ENCODE peak calls at places on chromosomes 3 and 15, in five cellular contexts. D is psoas muscle; X is heart left ventricle; M is mammary epithelial cell; B is naive thymus-derived CD4-positive, alpha-beta T cell. V is an unnamed sample.
A peak's percentile ranks its signal among the peaks of the same experiment; 100 is the strongest.

GRCh38 chr3:38146504-38146903 is 8.0 kb downstream of the MYD88 start:
- DNase-seq in D (no peak), X (no peak), B (no peak), M (no peak), V (no peak)

GRCh38 chr15:34009656-34010055 is 29.3 kb downstream of the AVEN start:
- DNase-seq in M (no peak), X (no peak), D (no peak), B (no peak), V (no peak)

GRCh38 chr15:38547255-38547997 is 17.2 kb downstream of the RASGRP1 start:
- DNase-seq in D (no peak), M (no peak), X (no peak), B (no peak), V (no peak)

GRCh38 chr3:72432271-72432670 is 416.0 kb downstream of the SHQ1 start:
- DNase-seq in X (no peak), D (no peak), M (no peak), B (no peak), V (no peak)

GRCh38 chr3:12758025-12758830 is 831 bp downstream of the TMEM40 start:
- DNase-seq in X (peak; percentile 38), D (peak; percentile 46), M (peak; percentile 46), B (no peak), V (no peak)

GRCh38 chr3:87771338-87772059 is 287.3 kb downstream of the CGGBP1 start:
- DNase-seq in B (peak; percentile 39), M (peak; percentile 25), X (no peak), D (no peak), V (peak; percentile 56)

GRCh38 chr3:98563661-98564281 is 29.6 kb downstream of the CPOX start:
- DNase-seq in M (peak; percentile 74), B (peak; percentile 60), D (no peak), X (no peak), V (peak; percentile 57)

GRCh38 chr3:13584427-13584891 is 35.5 kb downstream of the FBLN2 start:
- DNase-seq in M (no peak), X (no peak), D (no peak), B (no peak), V (no peak)

GRCh38 chr15:69398541-69398940 is 15.6 kb upstream of the KIF23 start:
- DNase-seq in M (peak; percentile 39), D (no peak), B (no peak), X (no peak), V (no peak)

GRCh38 chr15:75673426-75674247 is 25.9 kb downstream of the SNX33 start:
- DNase-seq in X (peak; percentile 86), D (peak; percentile 87), B (no peak), M (peak; percentile 31), V (no peak)

GRCh38 chr3:178518660-178519396 is 17.4 kb upstream of the KCNMB2 start:
- DNase-seq in M (no peak), X (no peak), B (no peak), D (no peak), V (no peak)

GRCh38 chr3:107985496-107985895 is 105.3 kb downstream of the CD47 start:
- DNase-seq in B (no peak), D (no peak), M (no peak), X (no peak), V (no peak)

GRCh38 chr15:80367094-80367493 is 37.1 kb upstream of the ARNT2 start:
- DNase-seq in M (no peak), X (no peak), D (no peak), B (no peak), V (no peak)

GRCh38 chr3:89368846-89369245 is 261.4 kb downstream of the EPHA3 start:
- DNase-seq in M (peak; percentile 18), X (no peak), B (no peak), D (no peak), V (no peak)

GRCh38 chr15:67820147-67820991 is 4.9 kb upstream of the SKOR1 start:
- DNase-seq in D (peak; percentile 5), B (no peak), M (no peak), X (no peak), V (no peak)

GRCh38 chr3:9727041-9727595 is 4.4 kb upstream of the BRPF1 start:
- DNase-seq in X (no peak), D (no peak), B (peak; percentile 74), M (no peak), V (peak; percentile 34)

GRCh38 chr3:106272302-106272701 is 403.5 kb upstream of the CBLB start:
- DNase-seq in D (no peak), X (no peak), B (no peak), M (no peak), V (no peak)

GRCh38 chr3:126777366-126777765 is 73.3 kb downstream of the CHCHD6 start:
- DNase-seq in D (no peak), X (no peak), B (no peak), M (no peak), V (no peak)

GRCh38 chr15:31391687-31392671 is 65.3 kb downstream of the KLF13 start:
- DNase-seq in D (peak; percentile 78), X (peak; percentile 90), M (peak; percentile 41), B (peak; percentile 73), V (peak; percentile 91)

GRCh38 chr3:159788291-159788690 is 200.3 kb upstream of the IL12A start:
- DNase-seq in B (no peak), X (no peak), M (no peak), D (no peak), V (no peak)

GRCh38 chr3:140468407-140468806 is 209.5 kb upstream of the TRIM42 start:
- DNase-seq in X (no peak), D (no peak), B (no peak), M (no peak), V (no peak)

GRCh38 chr15:80694624-80695098 is 449 bp upstream of the ABHD17C start:
- DNase-seq in B (peak; percentile 3), M (peak; percentile 36), X (peak; percentile 28), D (peak; percentile 32), V (peak; percentile 36)

GRCh38 chr3:36965440-36965839 is 20.6 kb upstream of the TRANK1 start:
- DNase-seq in D (no peak), B (no peak), M (peak; percentile 25), X (no peak), V (no peak)

GRCh38 chr15:66766282-66767228 is 64.5 kb downstream of the SMAD6 start:
- DNase-seq in M (peak; percentile 56), X (no peak), D (no peak), B (no peak), V (no peak)

GRCh38 chr3:28294667-28295413 is 53.4 kb downstream of the CMC1 start:
- DNase-seq in D (no peak), M (no peak), B (no peak), X (no peak), V (no peak)

GRCh38 chr3:59108091-59108815 is 58.4 kb upstream of the CFAP20DC start:
- DNase-seq in X (no peak), M (peak; percentile 32), D (no peak), B (no peak), V (no peak)

GRCh38 chr15:88083828-88084760 is 172.4 kb downstream of the NTRK3 start:
- DNase-seq in X (no peak), B (no peak), M (no peak), D (no peak), V (no peak)

GRCh38 chr3:50254577-50255250 is 14.2 kb upstream of the SEMA3B start:
- DNase-seq in M (peak; percentile 70), X (peak; percentile 87), B (no peak), D (peak; percentile 65), V (no peak)

GRCh38 chr3:170296703-170297102 is 60.8 kb upstream of the SKIL start:
- DNase-seq in M (no peak), X (no peak), D (no peak), B (no peak), V (no peak)

GRCh38 chr3:116337229-116337628 is 108.1 kb downstream of the LSAMP start:
- DNase-seq in B (no peak), X (no peak), D (no peak), M (no peak), V (no peak)

GRCh38 chr3:128480717-128481437 is 12.1 kb downstream of the GATA2 start:
- DNase-seq in M (no peak), D (no peak), X (no peak), B (no peak), V (no peak)

DNA sequence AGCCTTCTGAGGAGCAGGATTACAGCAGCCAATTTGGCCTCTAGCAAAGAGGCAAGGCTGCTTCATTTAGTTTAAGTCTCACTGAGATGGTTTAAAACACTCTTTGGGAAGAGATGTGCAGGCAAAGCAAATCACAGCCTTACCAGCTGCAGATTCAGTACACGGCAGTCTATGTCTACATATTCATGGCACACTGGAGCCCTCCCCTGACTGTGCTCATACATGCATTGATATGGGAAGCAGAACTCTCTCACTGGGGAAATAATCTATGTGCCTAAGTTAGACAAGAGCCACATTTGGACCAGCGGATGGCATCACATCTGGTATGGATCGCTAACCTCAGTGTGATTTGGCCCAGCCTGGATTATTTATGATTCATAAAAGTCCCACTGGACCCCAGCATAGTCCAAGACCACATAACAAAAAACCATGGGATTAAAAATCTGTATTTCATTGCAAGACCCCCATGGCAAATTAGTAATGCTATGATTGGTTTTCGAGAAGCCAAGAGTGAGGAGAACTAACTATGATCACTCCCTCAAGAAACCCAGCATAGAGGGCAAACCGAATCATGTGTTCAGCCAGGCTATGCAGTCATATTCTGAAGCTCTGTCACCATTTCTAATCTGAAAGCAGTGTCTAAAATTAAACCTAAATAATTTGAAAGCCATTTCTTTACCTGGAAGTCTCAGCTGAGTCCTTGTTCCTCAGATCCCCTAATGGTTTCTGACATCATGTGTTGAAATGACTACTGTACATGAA is 1.3 kb downstream of the PRICKLE2 start:
- DNase-seq in D (no peak), X (no peak), B (no peak), M (no peak), V (no peak)
- H3K27ac ChIP-seq in D (peak overlapping the region; percentile 56), X (peak overlapping the region; percentile 77), B (no peak overlapping the region), M (no peak overlapping the region), V (no peak overlapping the region)

DNA sequence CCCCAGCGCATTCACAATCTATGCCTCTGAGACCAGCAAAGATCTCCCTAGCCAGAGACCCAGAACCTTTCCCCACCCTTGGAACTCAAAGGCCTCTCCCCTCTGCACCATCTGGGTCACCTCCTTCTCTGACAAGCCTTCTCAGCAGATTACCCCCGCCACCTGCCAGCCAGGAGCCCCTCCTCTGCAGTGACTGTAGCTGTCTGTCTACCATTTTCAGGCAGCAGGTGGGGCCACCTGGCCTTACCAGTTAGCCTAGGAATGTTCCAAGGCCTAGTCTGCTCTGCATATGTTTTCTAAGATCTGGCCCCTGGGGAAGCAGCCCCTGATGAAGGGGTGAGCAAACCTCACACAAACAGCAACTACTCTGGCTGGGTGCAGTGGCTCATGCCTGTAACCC is 2.4 kb downstream of the MYLK start:
- DNase-seq in M (no peak), B (no peak), D (no peak), X (no peak), V (no peak)
- H3K4me1 ChIP-seq in M (peaks cover 11% of the 10 kb centered on the region), B (no peaks in the 10 kb centered on the region), D (peaks cover 10% of the 10 kb centered on the region), X (peaks cover 7% of the 10 kb centered on the region), V (no peaks in the 10 kb centered on the region)

GRCh38 chr15:98150531-98150930 is 190.0 kb downstream of the ARRDC4 start:
- DNase-seq in X (no peak), M (no peak), D (no peak), B (no peak), V (no peak)
- H3K4me3 ChIP-seq in X (no peak overlapping the region), M (no peak overlapping the region), D (no peak overlapping the region), B (no peak overlapping the region), V (no peak overlapping the region)

DNA sequence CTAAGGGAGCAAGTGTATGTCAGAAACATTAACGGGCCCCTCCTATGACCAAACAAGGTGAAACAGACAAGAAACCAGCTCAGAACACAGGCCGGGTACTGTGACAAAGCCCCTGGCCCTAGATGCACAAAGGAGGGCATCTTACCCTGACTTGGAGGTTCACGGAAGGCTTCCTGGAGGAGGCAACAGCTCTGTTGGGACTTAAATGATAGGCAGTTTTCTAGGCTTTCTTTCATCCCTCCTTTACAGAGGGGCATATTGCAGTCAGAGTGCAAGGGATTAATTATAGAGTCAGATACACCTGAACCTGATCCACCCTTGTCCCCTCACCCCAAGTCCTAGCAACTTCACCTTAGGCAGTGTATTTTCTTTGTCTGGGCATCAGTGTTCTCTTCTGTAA is 8.4 kb downstream of the EPHB3 start:
- DNase-seq in D (no peak), M (no peak), X (no peak), B (no peak), V (no peak)
- H3K27ac ChIP-seq in D (no peak overlapping the region), M (no peak overlapping the region), X (no peak overlapping the region), B (no peak overlapping the region), V (no peak overlapping the region)

V was measured in CD8-positive, alpha-beta memory T cell.